ENCODE peak calls at places on chromosomes 7 and 10, in eight cellular contexts. U, Z, Y, H, C, W, I and K are unnamed samples.

GRCh38 chr10:49164587-49165188 is 23.5 kb downstream of the TMEM273 start:
- DNase-seq in U (peak), Z (no peak), Y (no peak), H (no peak), C (no peak), W (no peak), I (peak), K (no peak)

GRCh38 chr10:36738738-36739431 is 386.5 kb upstream of the ANKRD30A start:
- DNase-seq in U (no peak), Z (no peak), Y (no peak), H (no peak), C (no peak), W (no peak), I (no peak), K (peak)

GRCh38 chr10:101043356-101043707 is 12.3 kb downstream of the SFXN3 start:
- DNase-seq in U (no peak), Z (no peak), Y (no peak), H (no peak), C (no peak), W (no peak), I (no peak), K (no peak)

GRCh38 chr7:3066506-3066905 is 22.8 kb upstream of the CARD11 start:
- DNase-seq in U (no peak), Z (no peak), Y (no peak), H (no peak), C (no peak), W (no peak), I (no peak), K (no peak)

GRCh38 chr7:136325578-136325977 is 348.4 kb upstream of the MTPN start:
- DNase-seq in U (no peak), Z (no peak), Y (no peak), H (no peak), C (no peak), W (no peak), I (no peak), K (no peak)

GRCh38 chr7:2775785-2776184 is 68.3 kb downstream of the GNA12 start:
- DNase-seq in U (no peak), Z (no peak), Y (no peak), H (no peak), C (no peak), W (no peak), I (no peak), K (no peak)

GRCh38 chr10:6333086-6333485 is 130.4 kb downstream of the PFKFB3 start:
- DNase-seq in U (no peak), Z (no peak), Y (no peak), H (no peak), C (no peak), W (no peak), I (no peak), K (no peak)

GRCh38 chr7:115359919-115360318 is 438.0 kb downstream of the MDFIC start:
- DNase-seq in U (no peak), Z (no peak), Y (no peak), H (no peak), C (no peak), W (no peak), I (no peak), K (no peak)

GRCh38 chr10:50637003-50637579 is 13.3 kb upstream of the SGMS1 start:
- DNase-seq in U (no peak), Z (no peak), Y (no peak), H (no peak), C (no peak), W (no peak), I (no peak), K (no peak)

GRCh38 chr10:121152033-121152432 is 300.9 kb downstream of the WDR11 start:
- DNase-seq in U (no peak), Z (no peak), Y (no peak), H (no peak), C (no peak), W (no peak), I (no peak), K (no peak)

GRCh38 chr10:22022257-22023051 is 18.9 kb upstream of the DNAJC1 start:
- DNase-seq in U (no peak), Z (no peak), Y (no peak), H (no peak), C (no peak), W (peak), I (no peak), K (no peak)

GRCh38 chr7:37921340-37921805 is 933 bp downstream of the EPDR1 start:
- DNase-seq in U (peak), Z (no peak), Y (no peak), H (no peak), C (no peak), W (no peak), I (peak), K (no peak)

GRCh38 chr10:74640134-74640533 is 186.3 kb upstream of the KAT6B start:
- DNase-seq in U (no peak), Z (no peak), Y (no peak), H (no peak), C (no peak), W (no peak), I (no peak), K (peak)

GRCh38 chr10:6083523-6084475 is 5.0 kb upstream of the RBM17 start:
- DNase-seq in U (no peak), Z (no peak), Y (no peak), H (no peak), C (no peak), W (no peak), I (no peak), K (no peak)

GRCh38 chr10:79127151-79127961 is 58.6 kb downstream of the ZMIZ1 start:
- DNase-seq in U (peak), Z (no peak), Y (peak), H (peak), C (peak), W (peak), I (peak), K (no peak)

GRCh38 chr10:73867871-73868631 is 6.3 kb downstream of the CAMK2G start:
- DNase-seq in U (no peak), Z (no peak), Y (no peak), H (no peak), C (no peak), W (no peak), I (no peak), K (no peak)

GRCh38 chr10:127928021-127928806 is 21.3 kb downstream of the PTPRE start:
- DNase-seq in U (no peak), Z (no peak), Y (no peak), H (no peak), C (no peak), W (no peak), I (peak), K (no peak)

GRCh38 chr7:122764902-122765301 is 62.2 kb upstream of the RNF148 start:
- DNase-seq in U (no peak), Z (no peak), Y (no peak), H (no peak), C (no peak), W (no peak), I (no peak), K (peak)

GRCh38 chr7:158820656-158821055 is 8.7 kb downstream of the ESYT2 start:
- DNase-seq in U (no peak), Z (no peak), Y (no peak), H (no peak), C (no peak), W (no peak), I (no peak), K (peak)

GRCh38 chr7:116380030-116380429 is 119.5 kb upstream of the CAV2 start:
- DNase-seq in U (no peak), Z (no peak), Y (no peak), H (no peak), C (no peak), W (no peak), I (no peak), K (no peak)

GRCh38 chr7:19117870-19118608 is 603 bp upstream of the TWIST1 start:
- DNase-seq in U (no peak), Z (no peak), Y (no peak), H (no peak), C (no peak), W (peak), I (peak), K (no peak)

GRCh38 chr7:51569581-51569980 is 253.0 kb upstream of the COBL start:
- DNase-seq in U (no peak), Z (no peak), Y (no peak), H (no peak), C (no peak), W (no peak), I (no peak), K (no peak)

GRCh38 chr10:48439031-48439430 is 132.6 kb downstream of the MAPK8 start:
- DNase-seq in U (no peak), Z (peak), Y (no peak), H (no peak), C (no peak), W (no peak), I (peak), K (no peak)

GRCh38 chr7:77354914-77355313 is 61.2 kb downstream of the GSAP start:
- DNase-seq in U (no peak), Z (no peak), Y (no peak), H (no peak), C (no peak), W (no peak), I (no peak), K (no peak)

GRCh38 chr7:47351233-47352154 is 230.4 kb downstream of the TNS3 start:
- DNase-seq in U (peak), Z (no peak), Y (no peak), H (peak), C (no peak), W (no peak), I (no peak), K (no peak)

GRCh38 chr7:46764100-46764941 is 817.6 kb downstream of the TNS3 start:
- DNase-seq in U (no peak), Z (peak), Y (peak), H (no peak), C (peak), W (no peak), I (peak), K (peak)

GRCh38 chr7:157032644-157033482 is 22.4 kb upstream of the MNX1 start:
- DNase-seq in U (no peak), Z (no peak), Y (no peak), H (peak), C (no peak), W (no peak), I (no peak), K (no peak)

GRCh38 chr7:23235688-23236280 is 10.8 kb upstream of the GPNMB start:
- DNase-seq in U (peak), Z (no peak), Y (peak), H (no peak), C (peak), W (no peak), I (peak), K (peak)

DNA sequence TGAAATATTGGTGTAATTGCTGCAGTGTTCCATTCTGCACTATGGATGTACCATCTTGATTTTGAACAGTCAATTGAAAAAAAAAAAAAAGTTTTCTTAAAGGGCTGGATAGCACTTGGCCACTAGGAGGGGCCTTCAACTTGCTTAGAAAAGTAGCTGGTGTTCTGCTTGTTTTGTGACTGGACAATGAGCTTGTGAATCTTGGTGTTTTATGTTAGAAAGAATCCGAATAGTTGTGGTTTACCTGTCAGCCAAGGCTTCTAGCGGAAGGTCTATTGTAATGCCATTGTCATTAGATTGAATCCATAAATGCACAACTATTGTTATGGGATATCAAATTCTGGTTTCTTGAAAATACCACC is 77.1 kb downstream of the BMPER start:
- DNase-seq in U (no peak), Z (no peak), Y (no peak), H (no peak), C (no peak), W (no peak), I (peak), K (peak)
- TF ChIP-seq CTCF in U (no peak), Z (peak), Y (no peak), H (peak), C (no peak), W (no peak), I (peak), K (peak)

GRCh38 chr7:127252736-127253288 is at the start of gene GRM8:
- DNase-seq in U (peak), Z (no peak), Y (peak), H (peak), C (peak), W (peak), I (peak), K (no peak)

GRCh38 chr7:127251458-127252379 is 1.0 kb downstream of the GRM8 start:
- DNase-seq in U (no peak), Z (no peak), Y (peak), H (no peak), C (no peak), W (no peak), I (no peak), K (no peak)

GRCh38 chr7:127254163-127254684 is 1.5 kb upstream of the GRM8 start:
- DNase-seq in U (no peak), Z (no peak), Y (no peak), H (no peak), C (no peak), W (no peak), I (no peak), K (no peak)

GRCh38 chr7:127252380-127252718 is 392 bp downstream of the GRM8 start:
- DNase-seq in U (no peak), Z (no peak), Y (no peak), H (no peak), C (no peak), W (no peak), I (no peak), K (no peak)

DNA sequence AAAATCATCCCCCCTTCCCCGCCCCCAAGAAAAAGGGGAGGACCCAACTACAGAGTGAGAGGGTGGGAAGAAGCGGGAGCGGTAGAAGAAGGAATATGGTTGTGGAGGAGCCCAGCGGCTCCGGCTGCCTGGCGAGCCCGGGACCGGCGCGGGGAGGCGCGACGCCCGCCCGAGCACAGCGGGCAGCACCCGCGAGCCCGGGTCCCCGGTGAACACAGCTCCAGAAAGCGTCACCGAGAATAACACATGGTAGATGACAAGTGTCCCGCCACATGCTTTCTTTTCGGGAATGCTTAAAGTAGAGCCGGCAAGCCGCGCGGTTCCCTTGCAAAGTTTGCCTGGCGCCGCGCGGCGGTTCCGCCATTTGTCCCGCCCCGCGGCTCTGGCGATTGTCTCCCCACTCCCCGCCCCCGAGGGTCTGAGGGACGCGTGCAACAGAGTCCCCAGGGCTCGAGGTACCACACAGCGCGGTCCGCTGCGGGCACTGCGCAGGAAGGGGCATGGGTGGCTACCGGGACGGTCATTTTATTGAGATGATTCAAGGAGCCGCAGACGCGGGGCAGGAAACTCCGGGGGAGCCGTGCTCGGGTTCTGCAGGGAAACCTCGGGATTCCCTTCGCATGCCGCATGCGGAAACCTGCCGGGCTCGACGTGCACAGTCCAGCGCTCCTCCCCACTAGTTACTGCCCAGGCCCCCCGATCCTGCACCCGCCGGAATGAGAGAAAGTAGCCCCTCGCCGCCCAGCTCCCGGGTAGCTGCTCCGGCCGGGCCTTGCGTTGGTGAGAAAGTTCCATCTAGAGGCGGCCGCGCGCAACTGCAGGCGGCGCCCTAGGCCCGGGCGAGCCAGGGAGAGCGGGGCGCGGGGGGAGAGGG is 785 bp upstream of the GRM8 start:
- DNase-seq in U (peak), Z (no peak), Y (peak), H (peak), C (peak), W (peak), I (peak), K (peak)
- H3K27ac ChIP-seq in U (peak), Z (no peak), Y (no peak), H (no peak), C (no peak), W (no peak), I (no peak), K (no peak)

GRCh38 chr7:79454325-79454960 is 976 bp upstream of the MAGI2 start:
- DNase-seq in U (peak), Z (peak), Y (peak), H (peak), C (peak), W (peak), I (peak), K (no peak)
- TF ChIP-seq CTCF in U (no peak), Z (no peak), Y (no peak), H (no peak), C (no peak), W (no peak), I (peak), K (no peak)

DNA sequence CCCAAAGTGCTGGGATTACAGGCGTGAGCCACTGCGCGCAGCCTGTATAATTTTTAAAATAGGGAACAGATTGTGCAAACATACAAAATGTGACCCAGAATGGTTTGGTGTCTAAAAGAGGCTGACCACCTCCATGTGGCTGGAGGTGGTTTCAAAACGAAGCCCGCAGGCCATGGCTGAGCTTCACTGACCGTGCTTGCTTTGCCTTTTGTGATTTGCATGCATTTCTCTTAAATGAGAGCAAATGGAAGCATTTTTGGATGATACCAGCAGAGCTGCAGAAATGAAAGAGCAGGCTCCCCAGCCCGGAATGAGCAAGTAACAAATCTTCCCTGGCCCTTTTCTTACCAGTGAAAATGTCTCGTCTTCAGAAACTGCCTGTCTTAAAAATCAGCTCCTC is 239.9 kb downstream of the CAMK1D start:
- DNase-seq in U (no peak), Z (no peak), Y (no peak), H (no peak), C (no peak), W (no peak), I (no peak), K (no peak)
- H3K27ac ChIP-seq in U (no peak), Z (no peak), Y (no peak), H (no peak), C (no peak), W (no peak), I (no peak), K (no peak)

DNA sequence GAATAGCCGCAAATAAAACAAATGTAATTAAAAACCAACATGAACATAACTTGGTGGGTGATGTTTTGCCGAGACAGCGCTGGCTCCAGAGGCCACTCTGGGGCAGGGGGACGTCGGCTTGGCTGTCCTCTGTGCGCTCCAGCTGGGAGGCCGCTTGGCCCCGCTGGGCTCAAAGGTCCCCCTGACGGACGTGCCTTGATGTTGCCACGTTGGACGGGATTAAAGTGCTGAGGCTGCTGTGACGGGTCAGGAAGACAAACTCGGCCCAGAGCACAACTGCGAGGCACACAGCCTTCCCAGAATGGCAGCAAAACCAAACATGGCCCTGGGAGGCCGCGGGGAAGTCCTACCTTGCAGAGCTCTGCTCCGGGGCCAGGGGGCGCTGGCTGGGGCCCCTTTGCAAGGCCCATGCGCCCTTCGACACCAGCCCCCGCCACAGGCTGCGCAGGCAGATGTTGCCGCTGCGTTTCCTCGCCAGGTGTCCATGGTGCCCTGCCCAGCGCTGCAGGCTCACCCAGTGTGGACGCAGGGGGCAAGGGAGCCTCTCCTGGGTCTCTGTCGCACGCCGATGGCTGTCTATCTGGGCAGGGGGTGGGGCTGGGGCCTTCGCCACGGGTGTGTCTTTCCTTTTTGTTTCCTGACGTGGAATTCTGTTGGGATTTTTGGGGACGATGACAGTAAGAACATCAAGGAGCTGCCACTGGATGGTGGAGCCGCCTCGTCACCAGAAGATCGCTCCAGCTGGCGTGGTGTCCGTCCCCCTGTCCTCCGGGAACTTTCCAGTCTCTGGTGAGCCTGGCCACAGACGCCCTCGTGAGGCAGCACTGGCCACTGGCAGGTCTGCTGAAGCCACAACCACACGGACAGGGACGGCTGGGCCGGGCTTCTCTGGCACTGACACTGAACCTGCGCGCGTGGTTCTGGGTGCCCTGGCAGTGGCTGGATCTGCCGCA is 99.6 kb upstream of the DIP2C start:
- DNase-seq in U (no peak), Z (peak), Y (peak), H (peak), C (peak), W (peak), I (peak), K (peak)
- TF ChIP-seq CTCF in U (peak), Z (peak), Y (peak), H (peak), C (no peak), W (peak), I (peak), K (peak)

DNA sequence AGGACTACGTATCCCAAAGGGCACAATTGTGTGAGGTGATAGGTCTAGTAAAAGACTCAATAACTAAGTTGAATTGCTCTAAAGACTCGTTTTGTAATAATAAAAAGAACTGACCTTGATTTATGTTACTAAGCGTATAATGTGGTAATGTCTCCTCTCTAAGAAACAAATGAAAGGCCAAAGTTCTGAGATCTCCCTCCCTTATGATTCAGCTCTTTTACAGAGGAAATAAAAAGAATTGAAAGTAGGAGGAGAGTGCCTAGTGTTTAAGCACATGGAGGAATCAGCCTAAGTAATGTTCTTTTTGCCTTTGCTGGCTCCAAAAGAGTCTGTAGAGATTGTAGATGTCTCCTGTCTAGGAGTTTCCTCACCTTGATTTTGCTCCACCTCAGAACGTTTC is 98.0 kb downstream of the ARL4A start:
- DNase-seq in U (no peak), Z (no peak), Y (no peak), H (no peak), C (no peak), W (no peak), I (no peak), K (no peak)
- H3K27ac ChIP-seq in U (peak), Z (no peak), Y (no peak), H (no peak), C (no peak), W (no peak), I (no peak), K (no peak)